ENCODE peak calls at places on chromosomes 7 and 10, in ten cellular contexts. C is SHP77 treated with DMSO at 0.1 percent for 48 hours; R is stimulated activated CD4-positive, alpha-beta T cell treated with anti-CD3 and anti-CD28 coated beads, Interleukin-1b, Interleukin-23, amount 100 ng/mL, for 4 hours; D is caudate nucleus; S is activated CD4-positive, alpha-beta T cell treated with anti-CD3 and anti-CD28 coated beads, Interleukin-2, amount 50 U/mL, for 1 hour; Y is KBM-7; X is GM03348; F is nucleus accumbens; E is activated naive CD8-positive, alpha-beta T cell treated with anti-CD3 and anti-CD28 coated beads, Interleukin-2, amount 50 U/mL, for 24 hours; L is neural crest cell. U is an unnamed sample.

GRCh38 chr7:909358-910329 is 33.3 kb downstream of the GET4 start:
- DNase-seq in C (no peak), R (no peak), D (peak), S (peak), Y (peak), X (peak), F (no peak), E (peak), L (no peak), U (no peak)

GRCh38 chr7:106471686-106472440 is 187.1 kb upstream of the NAMPT start:
- DNase-seq in C (no peak), R (no peak), D (no peak), S (no peak), Y (no peak), X (no peak), F (no peak), E (no peak), L (no peak), U (no peak)

GRCh38 chr10:33277135-33277536 is 57.3 kb downstream of the NRP1 start:
- DNase-seq in C (peak), R (no peak), D (no peak), S (no peak), Y (no peak), X (peak), F (no peak), E (no peak), L (no peak), U (no peak)

GRCh38 chr7:84178013-84178412 is 16.6 kb downstream of the SEMA3A start:
- DNase-seq in C (peak), R (no peak), D (no peak), S (no peak), Y (no peak), X (no peak), F (no peak), E (no peak), L (no peak), U (no peak)

GRCh38 chr10:22690614-22691431 is 23.6 kb downstream of the PIP4K2A start:
- DNase-seq in C (peak), R (no peak), D (no peak), S (no peak), Y (no peak), X (peak), F (no peak), E (no peak), L (no peak), U (no peak)

GRCh38 chr10:63227207-63227895 is 94.2 kb downstream of the NRBF2 start:
- DNase-seq in C (no peak), R (no peak), D (no peak), S (no peak), Y (no peak), X (peak), F (no peak), E (no peak), L (no peak), U (no peak)

GRCh38 chr7:155415093-155415492 is 42.8 kb upstream of the EN2 start:
- DNase-seq in C (no peak), R (no peak), D (no peak), S (no peak), Y (no peak), X (no peak), F (no peak), E (no peak), L (no peak), U (no peak)

GRCh38 chr7:50962962-50963374 is 180.3 kb upstream of the GRB10 start:
- DNase-seq in C (peak), R (no peak), D (no peak), S (no peak), Y (peak), X (peak), F (no peak), E (no peak), L (no peak), U (peak)

GRCh38 chr10:70448236-70448635 is 6.8 kb upstream of the NODAL start:
- DNase-seq in C (no peak), R (no peak), D (no peak), S (no peak), Y (no peak), X (no peak), F (no peak), E (no peak), L (no peak), U (no peak)

GRCh38 chr10:74021248-74022055 is 23.5 kb downstream of the VCL start:
- DNase-seq in C (no peak), R (no peak), D (no peak), S (no peak), Y (no peak), X (peak), F (no peak), E (no peak), L (no peak), U (no peak)

GRCh38 chr7:91397612-91398011 is 133.4 kb downstream of the FZD1 start:
- DNase-seq in C (peak), R (no peak), D (no peak), S (no peak), Y (no peak), X (no peak), F (no peak), E (no peak), L (no peak), U (no peak)

GRCh38 chr10:89263091-89263490 is 11.5 kb upstream of the LIPA start:
- DNase-seq in C (no peak), R (no peak), D (no peak), S (no peak), Y (no peak), X (no peak), F (no peak), E (no peak), L (no peak), U (no peak)

GRCh38 chr7:133763241-133763640 is 363.9 kb upstream of the LRGUK start:
- DNase-seq in C (no peak), R (no peak), D (no peak), S (no peak), Y (no peak), X (peak), F (no peak), E (no peak), L (no peak), U (no peak)